ENCODE peak calls at places on chromosomes 16 and 17, in seven cellular contexts. One of them, this sample, is unnamed.

GRCh38 chr16:54928421-54929089 is 2.1 kb upstream of the IRX5 start:
- DNase-seq in effector memory CD4-positive, alpha-beta T cell: peak; percentile 16
- DNase-seq in MM.1S: peak; percentile 82
- DNase-seq in ascending aorta: peak; percentile 82
- DNase-seq in heart left ventricle: peak; percentile 88
- DNase-seq in mucosa of descending colon: peak; percentile 38
- DNase-seq in lower lobe of right lung: peak; percentile 90
- DNase-seq in this sample: peak; percentile 43

GRCh38 chr17:8726951-8727555 is 17.6 kb downstream of the CCDC42 start:
- DNase-seq in effector memory CD4-positive, alpha-beta T cell: no peak
- DNase-seq in MM.1S: no peak
- DNase-seq in ascending aorta: peak; percentile 65
- DNase-seq in heart left ventricle: no peak
- DNase-seq in mucosa of descending colon: no peak
- DNase-seq in lower lobe of right lung: no peak
- DNase-seq in this sample: no peak

GRCh38 chr16:62831235-62831634 is 795.0 kb upstream of the CDH8 start:
- DNase-seq in effector memory CD4-positive, alpha-beta T cell: no peak
- DNase-seq in MM.1S: no peak
- DNase-seq in ascending aorta: no peak
- DNase-seq in heart left ventricle: no peak
- DNase-seq in mucosa of descending colon: no peak
- DNase-seq in lower lobe of right lung: no peak
- DNase-seq in this sample: no peak

GRCh38 chr16:84368327-84368996 is at the start of gene ATP2C2:
- DNase-seq in effector memory CD4-positive, alpha-beta T cell: no peak
- DNase-seq in MM.1S: no peak
- DNase-seq in ascending aorta: no peak
- DNase-seq in heart left ventricle: no peak
- DNase-seq in mucosa of descending colon: peak; percentile 88
- DNase-seq in lower lobe of right lung: peak; percentile 85
- DNase-seq in this sample: peak; percentile 86

GRCh38 chr16:2239231-2239675 is 3.0 kb downstream of the DNASE1L2 start:
- DNase-seq in effector memory CD4-positive, alpha-beta T cell: no peak
- DNase-seq in MM.1S: no peak
- DNase-seq in ascending aorta: no peak
- DNase-seq in heart left ventricle: no peak
- DNase-seq in mucosa of descending colon: no peak
- DNase-seq in lower lobe of right lung: no peak
- DNase-seq in this sample: no peak

GRCh38 chr17:8995711-8996110 is 25.6 kb upstream of the NTN1 start:
- DNase-seq in effector memory CD4-positive, alpha-beta T cell: no peak
- DNase-seq in MM.1S: no peak
- DNase-seq in ascending aorta: no peak
- DNase-seq in heart left ventricle: no peak
- DNase-seq in mucosa of descending colon: no peak
- DNase-seq in lower lobe of right lung: no peak
- DNase-seq in this sample: no peak

GRCh38 chr16:70522216-70523000 is 946 bp downstream of the COG4 start:
- DNase-seq in effector memory CD4-positive, alpha-beta T cell: no peak
- DNase-seq in MM.1S: peak; percentile 79
- DNase-seq in ascending aorta: no peak
- DNase-seq in heart left ventricle: no peak
- DNase-seq in mucosa of descending colon: no peak
- DNase-seq in lower lobe of right lung: no peak
- DNase-seq in this sample: no peak

GRCh38 chr16:82033006-82033405 is 2.0 kb upstream of the HSD17B2 start:
- DNase-seq in effector memory CD4-positive, alpha-beta T cell: no peak
- DNase-seq in MM.1S: no peak
- DNase-seq in ascending aorta: no peak
- DNase-seq in heart left ventricle: no peak
- DNase-seq in mucosa of descending colon: peak; percentile 54
- DNase-seq in lower lobe of right lung: peak; percentile 61
- DNase-seq in this sample: no peak

GRCh38 chr17:75848523-75849303 is 4.5 kb upstream of the UNC13D start:
- DNase-seq in effector memory CD4-positive, alpha-beta T cell: peak; percentile 74
- DNase-seq in MM.1S: peak; percentile 53
- DNase-seq in ascending aorta: no peak
- DNase-seq in heart left ventricle: peak; percentile 86
- DNase-seq in mucosa of descending colon: peak; percentile 96
- DNase-seq in lower lobe of right lung: peak; percentile 87
- DNase-seq in this sample: peak; percentile 71

GRCh38 chr17:7704601-7705268 is at the start of gene EFNB3:
- DNase-seq in effector memory CD4-positive, alpha-beta T cell: no peak
- DNase-seq in MM.1S: no peak
- DNase-seq in ascending aorta: no peak
- DNase-seq in heart left ventricle: no peak
- DNase-seq in mucosa of descending colon: no peak
- DNase-seq in lower lobe of right lung: peak; percentile 39
- DNase-seq in this sample: no peak

GRCh38 chr17:49388692-49389513 is 25.8 kb downstream of the PHB1 start:
- DNase-seq in effector memory CD4-positive, alpha-beta T cell: no peak
- DNase-seq in MM.1S: peak; percentile 17
- DNase-seq in ascending aorta: no peak
- DNase-seq in heart left ventricle: no peak
- DNase-seq in mucosa of descending colon: no peak
- DNase-seq in lower lobe of right lung: no peak
- DNase-seq in this sample: no peak

GRCh38 chr16:86383488-86384262 is 126.7 kb upstream of the FOXF1 start:
- DNase-seq in effector memory CD4-positive, alpha-beta T cell: no peak
- DNase-seq in MM.1S: no peak
- DNase-seq in ascending aorta: no peak
- DNase-seq in heart left ventricle: no peak
- DNase-seq in mucosa of descending colon: peak; percentile 28
- DNase-seq in lower lobe of right lung: no peak
- DNase-seq in this sample: no peak

GRCh38 chr16:89190150-89190958 is 10.0 kb downstream of the SLC22A31 start:
- DNase-seq in effector memory CD4-positive, alpha-beta T cell: no peak
- DNase-seq in MM.1S: no peak
- DNase-seq in ascending aorta: peak; percentile 61
- DNase-seq in heart left ventricle: peak; percentile 58
- DNase-seq in mucosa of descending colon: no peak
- DNase-seq in lower lobe of right lung: peak; percentile 39
- DNase-seq in this sample: no peak

GRCh38 chr17:73746314-73747073 is 102.2 kb upstream of the SDK2 start:
- DNase-seq in effector memory CD4-positive, alpha-beta T cell: no peak
- DNase-seq in MM.1S: no peak
- DNase-seq in ascending aorta: no peak
- DNase-seq in heart left ventricle: no peak
- DNase-seq in mucosa of descending colon: no peak
- DNase-seq in lower lobe of right lung: no peak
- DNase-seq in this sample: no peak

GRCh38 chr17:19546289-19547065 is 12.8 kb downstream of the SLC47A1 start:
- DNase-seq in effector memory CD4-positive, alpha-beta T cell: no peak
- DNase-seq in MM.1S: peak; percentile 37
- DNase-seq in ascending aorta: no peak
- DNase-seq in heart left ventricle: no peak
- DNase-seq in mucosa of descending colon: peak; percentile 72
- DNase-seq in lower lobe of right lung: peak; percentile 64
- DNase-seq in this sample: peak; percentile 69
- H3K4me3 ChIP-seq in effector memory CD4-positive, alpha-beta T cell: no peak overlapping the region
- H3K4me3 ChIP-seq in MM.1S: no peak overlapping the region
- H3K4me3 ChIP-seq in ascending aorta: no peak overlapping the region
- H3K4me3 ChIP-seq in heart left ventricle: no peak overlapping the region
- H3K4me3 ChIP-seq in mucosa of descending colon: no peak overlapping the region
- H3K4me3 ChIP-seq in lower lobe of right lung: no peak overlapping the region
- H3K4me3 ChIP-seq in this sample: no peak overlapping the region

GRCh38 chr17:21296097-21297025 is 11.8 kb downstream of the MAP2K3 start:
- DNase-seq in effector memory CD4-positive, alpha-beta T cell: no peak
- DNase-seq in MM.1S: no peak
- DNase-seq in ascending aorta: no peak
- DNase-seq in heart left ventricle: peak; percentile 66
- DNase-seq in mucosa of descending colon: no peak
- DNase-seq in lower lobe of right lung: no peak
- DNase-seq in this sample: no peak
- H3K9me3 ChIP-seq in effector memory CD4-positive, alpha-beta T cell: no peaks in the 10 kb centered on the region
- H3K9me3 ChIP-seq in MM.1S: no peaks in the 10 kb centered on the region
- H3K9me3 ChIP-seq in ascending aorta: no peaks in the 10 kb centered on the region
- H3K9me3 ChIP-seq in heart left ventricle: no peaks in the 10 kb centered on the region
- H3K9me3 ChIP-seq in mucosa of descending colon: peaks cover 8% of the 10 kb centered on the region
- H3K9me3 ChIP-seq in lower lobe of right lung: no peaks in the 10 kb centered on the region
- H3K9me3 ChIP-seq in this sample: no peaks in the 10 kb centered on the region

GRCh38 chr17:40613755-40614154 is 33.9 kb downstream of the SMARCE1 start:
- DNase-seq in effector memory CD4-positive, alpha-beta T cell: no peak
- DNase-seq in MM.1S: no peak
- DNase-seq in ascending aorta: no peak
- DNase-seq in heart left ventricle: no peak
- DNase-seq in mucosa of descending colon: no peak
- DNase-seq in lower lobe of right lung: no peak
- DNase-seq in this sample: no peak
- H3K4me1 ChIP-seq in effector memory CD4-positive, alpha-beta T cell: peaks cover 57% of the 10 kb centered on the region
- H3K4me1 ChIP-seq in MM.1S: peaks cover 18% of the 10 kb centered on the region
- H3K4me1 ChIP-seq in ascending aorta: no peaks in the 10 kb centered on the region
- H3K4me1 ChIP-seq in heart left ventricle: peaks cover 12% of the 10 kb centered on the region
- H3K4me1 ChIP-seq in mucosa of descending colon: peaks cover 13% of the 10 kb centered on the region
- H3K4me1 ChIP-seq in lower lobe of right lung: peaks cover 18% of the 10 kb centered on the region
- H3K4me1 ChIP-seq in this sample: no peaks in the 10 kb centered on the region

GRCh38 chr17:18361837-18362380 is 1.4 kb downstream of the SHMT1 start:
- DNase-seq in effector memory CD4-positive, alpha-beta T cell: no peak
- DNase-seq in MM.1S: no peak
- DNase-seq in ascending aorta: no peak
- DNase-seq in heart left ventricle: no peak
- DNase-seq in mucosa of descending colon: no peak
- DNase-seq in lower lobe of right lung: no peak
- DNase-seq in this sample: no peak
- H3K4me3 ChIP-seq in effector memory CD4-positive, alpha-beta T cell: no peak overlapping the region
- H3K4me3 ChIP-seq in MM.1S: peak overlapping the region; percentile 94
- H3K4me3 ChIP-seq in ascending aorta: no peak overlapping the region
- H3K4me3 ChIP-seq in heart left ventricle: no peak overlapping the region
- H3K4me3 ChIP-seq in mucosa of descending colon: no peak overlapping the region
- H3K4me3 ChIP-seq in lower lobe of right lung: peak overlapping the region; percentile 95
- H3K4me3 ChIP-seq in this sample: peak overlapping the region; percentile 75

DNA sequence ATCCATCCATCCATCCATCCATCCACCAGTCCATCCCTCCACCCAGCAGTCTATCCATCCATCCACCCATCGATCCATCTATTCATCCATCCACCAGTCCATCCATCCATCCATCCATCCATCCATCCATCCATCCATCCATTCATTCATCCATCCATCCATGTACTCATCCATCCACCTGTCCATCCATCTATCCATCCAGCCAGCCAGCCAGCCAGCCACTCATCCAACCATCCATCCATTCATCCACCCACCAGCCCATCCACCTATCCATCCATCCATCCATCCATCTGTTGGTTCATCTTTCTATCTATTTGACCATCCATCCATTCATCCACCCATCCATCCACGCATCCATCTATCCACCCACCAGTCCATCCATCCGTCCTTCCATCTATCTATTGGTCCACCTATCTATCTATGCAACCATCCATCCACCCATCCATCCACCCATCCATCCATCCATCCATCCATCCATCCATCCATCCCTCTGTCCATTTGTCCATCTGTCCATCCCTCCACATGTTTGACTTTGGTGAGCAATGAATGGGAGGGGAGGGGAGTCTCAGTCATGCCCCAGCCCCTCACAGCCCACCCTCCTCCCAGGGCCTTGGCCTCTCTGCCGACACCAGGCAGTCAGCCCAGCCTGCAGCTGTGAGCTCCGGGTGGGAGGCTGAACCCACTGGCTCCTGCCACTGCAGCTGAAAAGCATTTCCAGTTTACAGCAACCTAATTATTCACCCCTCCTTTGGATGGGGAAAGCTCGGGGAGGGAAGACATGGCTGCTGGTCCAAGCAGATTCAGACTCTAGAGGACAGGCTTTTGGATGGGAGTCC is 38.1 kb upstream of the SSTR5 start:
- DNase-seq in effector memory CD4-positive, alpha-beta T cell: no peak
- DNase-seq in MM.1S: no peak
- DNase-seq in ascending aorta: no peak
- DNase-seq in heart left ventricle: no peak
- DNase-seq in mucosa of descending colon: no peak
- DNase-seq in lower lobe of right lung: no peak
- DNase-seq in this sample: no peak
- H3K9me3 ChIP-seq in effector memory CD4-positive, alpha-beta T cell: no peaks in the 10 kb centered on the region
- H3K9me3 ChIP-seq in MM.1S: no peaks in the 10 kb centered on the region
- H3K9me3 ChIP-seq in ascending aorta: no peaks in the 10 kb centered on the region
- H3K9me3 ChIP-seq in heart left ventricle: no peaks in the 10 kb centered on the region
- H3K9me3 ChIP-seq in mucosa of descending colon: no peaks in the 10 kb centered on the region
- H3K9me3 ChIP-seq in lower lobe of right lung: no peaks in the 10 kb centered on the region
- H3K9me3 ChIP-seq in this sample: no peaks in the 10 kb centered on the region

GRCh38 chr16:77457046-77457445 is 22.2 kb upstream of the ADAMTS18 start:
- DNase-seq in effector memory CD4-positive, alpha-beta T cell: no peak
- DNase-seq in MM.1S: no peak
- DNase-seq in ascending aorta: no peak
- DNase-seq in heart left ventricle: no peak
- DNase-seq in mucosa of descending colon: no peak
- DNase-seq in lower lobe of right lung: no peak
- DNase-seq in this sample: no peak

GRCh38 chr16:77449208-77449607 is 14.4 kb upstream of the ADAMTS18 start:
- DNase-seq in effector memory CD4-positive, alpha-beta T cell: no peak
- DNase-seq in MM.1S: no peak
- DNase-seq in ascending aorta: no peak
- DNase-seq in heart left ventricle: no peak
- DNase-seq in mucosa of descending colon: no peak
- DNase-seq in lower lobe of right lung: no peak
- DNase-seq in this sample: no peak

GRCh38 chr16:77450790-77451487 is 16.1 kb upstream of the ADAMTS18 start:
- DNase-seq in effector memory CD4-positive, alpha-beta T cell: no peak
- DNase-seq in MM.1S: peak; percentile 6
- DNase-seq in ascending aorta: no peak
- DNase-seq in heart left ventricle: no peak
- DNase-seq in mucosa of descending colon: peak; percentile 1
- DNase-seq in lower lobe of right lung: no peak
- DNase-seq in this sample: peak; percentile 26

GRCh38 chr16:77452243-77452642 is 17.4 kb upstream of the ADAMTS18 start:
- DNase-seq in effector memory CD4-positive, alpha-beta T cell: no peak
- DNase-seq in MM.1S: no peak
- DNase-seq in ascending aorta: no peak
- DNase-seq in heart left ventricle: no peak
- DNase-seq in mucosa of descending colon: no peak
- DNase-seq in lower lobe of right lung: no peak
- DNase-seq in this sample: no peak
- H3K4me1 ChIP-seq in effector memory CD4-positive, alpha-beta T cell: no peaks in the 10 kb centered on the region
- H3K4me1 ChIP-seq in MM.1S: no peaks in the 10 kb centered on the region
- H3K4me1 ChIP-seq in ascending aorta: no peaks in the 10 kb centered on the region
- H3K4me1 ChIP-seq in heart left ventricle: no peaks in the 10 kb centered on the region
- H3K4me1 ChIP-seq in mucosa of descending colon: no peaks in the 10 kb centered on the region
- H3K4me1 ChIP-seq in lower lobe of right lung: no peaks in the 10 kb centered on the region
- H3K4me1 ChIP-seq in this sample: no peaks in the 10 kb centered on the region

DNA sequence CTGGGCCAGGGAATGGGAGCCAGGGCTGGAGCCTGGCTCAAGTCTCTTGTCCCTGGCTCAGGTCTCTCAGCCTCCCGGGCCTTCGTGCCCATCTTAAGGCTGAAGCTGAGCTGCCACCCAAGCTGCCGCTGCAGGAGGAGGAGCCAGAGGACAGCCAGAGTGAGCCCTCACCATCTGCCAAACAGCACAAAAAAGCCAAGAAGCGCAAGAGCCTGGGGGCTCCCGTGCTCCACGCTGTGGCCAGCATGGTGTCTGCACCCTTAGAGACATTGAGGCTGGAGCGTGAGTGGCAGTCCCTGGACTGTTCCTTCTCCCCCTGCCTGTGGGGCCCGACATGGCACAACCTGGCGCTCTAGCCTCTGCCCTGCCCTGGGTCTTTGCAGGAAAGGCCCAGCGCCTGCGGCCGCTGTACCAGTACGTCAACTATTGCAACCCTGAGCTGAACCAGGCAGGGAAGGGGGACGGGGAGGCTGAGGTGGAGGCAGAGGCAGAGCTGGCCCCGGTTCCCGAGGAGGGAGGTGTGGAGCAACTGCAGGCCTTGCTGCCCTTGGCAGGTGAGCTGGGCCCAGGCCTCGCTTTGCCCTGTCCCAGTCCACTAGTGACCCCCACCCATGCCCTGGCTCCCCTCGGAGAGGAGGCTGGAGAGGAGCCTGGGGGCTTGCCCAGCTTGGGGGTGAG is 1.3 kb downstream of the C16orf86 start:
- DNase-seq in effector memory CD4-positive, alpha-beta T cell: peak; percentile 76
- DNase-seq in MM.1S: peak; percentile 96
- DNase-seq in ascending aorta: peak; percentile 95
- DNase-seq in heart left ventricle: peak; percentile 89
- DNase-seq in mucosa of descending colon: peak; percentile 83
- DNase-seq in lower lobe of right lung: peak; percentile 86
- DNase-seq in this sample: peak; percentile 93
- H3K4me3 ChIP-seq in effector memory CD4-positive, alpha-beta T cell: peak overlapping the region; percentile 92
- H3K4me3 ChIP-seq in MM.1S: peak overlapping the region; percentile 89
- H3K4me3 ChIP-seq in ascending aorta: peak overlapping the region; percentile 97
- H3K4me3 ChIP-seq in heart left ventricle: peak overlapping the region; percentile 94
- H3K4me3 ChIP-seq in mucosa of descending colon: no peak overlapping the region
- H3K4me3 ChIP-seq in lower lobe of right lung: peak overlapping the region; percentile 85
- H3K4me3 ChIP-seq in this sample: no peak overlapping the region

This sample was measured in thyroid gland.